ENCODE peak calls at places on chromosomes 13 and 19, in four cellular contexts. One of them, this sample, is unnamed.

GRCh38 chr13:80341098-80341701 is at the start of gene SPRY2:
- DNase-seq in GM12892: no peak
- DNase-seq in H1: peak
- DNase-seq in K562: peak
- DNase-seq in this sample: no peak

GRCh38 chr19:35643255-35644205 is 2.0 kb downstream of the ETV2 start:
- DNase-seq in GM12892: peak
- DNase-seq in H1: peak
- DNase-seq in K562: peak
- DNase-seq in this sample: peak

GRCh38 chr19:35090795-35091214 is 24.8 kb upstream of the FXYD3 start:
- DNase-seq in GM12892: no peak
- DNase-seq in H1: peak
- DNase-seq in K562: no peak
- DNase-seq in this sample: no peak

GRCh38 chr19:862529-863304 is 3.3 kb downstream of the CFD start:
- DNase-seq in GM12892: peak
- DNase-seq in H1: peak
- DNase-seq in K562: peak
- DNase-seq in this sample: no peak

GRCh38 chr13:45833663-45834062 is 17.9 kb downstream of the SIAH3 start:
- DNase-seq in GM12892: no peak
- DNase-seq in H1: peak
- DNase-seq in K562: no peak
- DNase-seq in this sample: no peak

GRCh38 chr19:23286477-23286876 is 36.3 kb upstream of the ZNF724 start:
- DNase-seq in GM12892: no peak
- DNase-seq in H1: peak
- DNase-seq in K562: no peak
- DNase-seq in this sample: no peak

GRCh38 chr13:40187836-40188591 is 478.4 kb downstream of the FOXO1 start:
- DNase-seq in GM12892: no peak
- DNase-seq in H1: no peak
- DNase-seq in K562: no peak
- DNase-seq in this sample: no peak

GRCh38 chr19:19366691-19367396 is 38.6 kb upstream of the GATAD2A start:
- DNase-seq in GM12892: peak
- DNase-seq in H1: peak
- DNase-seq in K562: peak
- DNase-seq in this sample: no peak

GRCh38 chr13:80850771-80851170 is 509.8 kb upstream of the SPRY2 start:
- DNase-seq in GM12892: no peak
- DNase-seq in H1: no peak
- DNase-seq in K562: no peak
- DNase-seq in this sample: no peak

GRCh38 chr19:48969276-48970138 is 4.4 kb downstream of the FTL start:
- DNase-seq in GM12892: no peak
- DNase-seq in H1: no peak
- DNase-seq in K562: peak
- DNase-seq in this sample: no peak
- TF ChIP-seq POLR2AphosphoS5 in GM12892: no peak
- TF ChIP-seq POLR2AphosphoS5 in H1: no peak
- TF ChIP-seq POLR2AphosphoS5 in K562: no peak
- TF ChIP-seq POLR2AphosphoS5 in this sample: no peak

GRCh38 chr19:6718741-6719539 is 1.5 kb downstream of the C3 start:
- DNase-seq in GM12892: no peak
- DNase-seq in H1: no peak
- DNase-seq in K562: peak
- DNase-seq in this sample: no peak
- TF ChIP-seq TAF1 in GM12892: no peak
- TF ChIP-seq TAF1 in H1: no peak
- TF ChIP-seq TAF1 in K562: no peak
- TF ChIP-seq TAF1 in this sample: no peak

DNA sequence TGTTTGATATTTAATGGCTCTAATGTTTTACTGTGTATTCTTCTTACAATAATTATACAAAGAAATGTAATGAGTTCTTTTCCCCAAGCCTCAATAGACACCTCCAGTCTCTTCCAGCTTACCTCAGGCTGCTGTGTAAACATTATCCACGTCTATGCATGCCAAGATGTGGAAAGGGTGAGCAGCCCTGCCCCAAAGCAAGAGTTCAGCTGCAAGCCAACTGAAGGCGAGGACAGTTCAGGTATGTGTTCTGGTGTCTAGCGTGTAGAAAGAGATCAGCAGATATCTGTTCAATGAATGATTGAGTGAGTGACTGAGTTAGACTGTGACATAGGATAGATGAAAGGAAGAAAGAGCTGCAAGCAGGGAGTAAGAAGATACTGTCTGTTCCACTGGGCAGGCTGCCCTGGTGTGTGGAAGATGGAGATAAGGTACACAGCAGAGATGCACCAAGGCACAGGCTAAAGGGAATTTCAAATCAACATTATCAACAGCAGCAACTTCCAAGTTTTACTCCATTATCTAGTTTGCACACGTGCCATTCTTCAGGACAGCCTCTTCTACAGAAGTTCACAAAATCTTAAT is 66.0 kb downstream of the LATS2 start:
- DNase-seq in GM12892: no peak
- DNase-seq in H1: no peak
- DNase-seq in K562: peak
- DNase-seq in this sample: no peak
- TF ChIP-seq POLR2A in GM12892: no peak
- TF ChIP-seq POLR2A in H1: no peak
- TF ChIP-seq POLR2A in K562: no peak
- TF ChIP-seq POLR2A in this sample: no peak

GRCh38 chr19:17184381-17184841 is 30.7 kb upstream of the USE1 start:
- DNase-seq in GM12892: no peak
- DNase-seq in H1: no peak
- DNase-seq in K562: no peak
- DNase-seq in this sample: no peak
- TF ChIP-seq POLR2AphosphoS5 in GM12892: no peak
- TF ChIP-seq POLR2AphosphoS5 in H1: no peak
- TF ChIP-seq POLR2AphosphoS5 in K562: no peak
- TF ChIP-seq POLR2AphosphoS5 in this sample: peak

GRCh38 chr19:14091086-14091884 is 734 bp upstream of the SAMD1 start:
- DNase-seq in GM12892: peak
- DNase-seq in H1: peak
- DNase-seq in K562: peak
- DNase-seq in this sample: peak

GRCh38 chr19:14089662-14090508 is 666 bp downstream of the SAMD1 start:
- DNase-seq in GM12892: peak
- DNase-seq in H1: peak
- DNase-seq in K562: peak
- DNase-seq in this sample: peak

GRCh38 chr19:14089412-14089661 is 1.2 kb downstream of the SAMD1 start:
- DNase-seq in GM12892: no peak
- DNase-seq in H1: no peak
- DNase-seq in K562: no peak
- DNase-seq in this sample: no peak

GRCh38 chr19:14091885-14092462 is 1.4 kb upstream of the SAMD1 start:
- DNase-seq in GM12892: peak
- DNase-seq in H1: peak
- DNase-seq in K562: peak
- DNase-seq in this sample: peak

DNA sequence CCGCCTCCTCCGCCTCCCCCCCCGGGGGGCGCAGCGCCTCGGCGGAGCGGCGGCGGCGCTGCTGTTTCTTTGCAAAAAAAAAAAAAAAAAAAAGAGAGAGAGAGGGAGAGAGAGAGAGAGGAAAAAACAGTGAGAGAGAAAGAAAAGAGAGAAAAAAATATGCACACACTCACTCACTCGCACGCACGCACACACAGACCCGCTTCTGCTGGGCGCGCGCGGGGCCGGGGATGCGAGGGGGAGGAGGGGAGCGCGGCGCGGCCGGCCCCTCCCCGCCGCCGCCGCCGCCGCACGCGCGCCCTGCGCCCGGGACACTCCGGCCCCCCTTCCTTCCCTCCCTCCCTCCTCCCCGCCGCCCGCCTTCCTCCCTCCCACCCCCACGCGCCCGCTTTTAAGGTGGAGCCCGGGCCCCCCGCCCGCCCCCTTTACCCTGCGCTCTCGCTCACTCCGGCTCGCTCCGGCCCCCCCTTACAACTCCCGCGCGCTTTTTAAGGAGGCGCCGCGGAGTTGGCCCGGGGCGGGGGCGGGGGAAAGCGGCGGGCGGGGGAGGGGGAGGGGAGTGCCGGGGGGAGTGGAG is at the start of gene SAMD1:
- DNase-seq in GM12892: peak
- DNase-seq in H1: peak
- DNase-seq in K562: peak
- DNase-seq in this sample: peak
- TF ChIP-seq TAF1 in GM12892: no peak
- TF ChIP-seq TAF1 in H1: no peak
- TF ChIP-seq TAF1 in K562: peak
- TF ChIP-seq TAF1 in this sample: no peak